ENCODE peak calls at places on chromosomes 5 and 9, in six cellular contexts. G is ELR; D is H54; O is heart right ventricle; A is stimulated activated CD4-positive, alpha-beta T cell treated with anti-CD3 and anti-CD28 coated beads, Interleukin-15, amount 100 ng/mL, for 24 hours; U is head of caudate nucleus. B is an unnamed sample.

GRCh38 chr9:37566716-37567115 is 9.5 kb downstream of the FBXO10 start:
- DNase-seq in G (no peak), D (no peak), O (no peak), A (no peak), U (no peak), B (no peak)

GRCh38 chr5:40720071-40720470 is 35.7 kb downstream of the TTC33 start:
- DNase-seq in G (no peak), D (no peak), O (no peak), A (no peak), U (no peak), B (no peak)

GRCh38 chr5:132451387-132451786 is 39.2 kb downstream of the IRF1 start:
- DNase-seq in G (peak), D (no peak), O (no peak), A (no peak), U (no peak), B (no peak)

GRCh38 chr9:137367506-137368430 is 55.2 kb downstream of the EXD3 start:
- DNase-seq in G (no peak), D (no peak), O (no peak), A (no peak), U (no peak), B (no peak)

GRCh38 chr5:138466058-138466899 is 1.0 kb downstream of the EGR1 start:
- DNase-seq in G (peak), D (no peak), O (no peak), A (peak), U (peak), B (peak)

GRCh38 chr9:137385061-137385655 is 37.8 kb downstream of the EXD3 start:
- DNase-seq in G (no peak), D (no peak), O (no peak), A (no peak), U (no peak), B (no peak)

GRCh38 chr5:142611154-142611553 is 74.7 kb downstream of the FGF1 start:
- DNase-seq in G (peak), D (peak), O (peak), A (peak), U (peak), B (peak)

GRCh38 chr9:118222375-118222774 is 518.2 kb downstream of the TLR4 start:
- DNase-seq in G (no peak), D (peak), O (no peak), A (no peak), U (peak), B (peak)

GRCh38 chr5:5486122-5486521 is 63.6 kb downstream of the ICE1 start:
- DNase-seq in G (no peak), D (no peak), O (no peak), A (no peak), U (no peak), B (no peak)

GRCh38 chr9:74951725-74952151 is 974 bp downstream of the C9orf40 start:
- DNase-seq in G (peak), D (peak), O (peak), A (peak), U (peak), B (peak)

GRCh38 chr5:179610903-179611265 is 12.6 kb downstream of the HNRNPH1 start:
- DNase-seq in G (peak), D (no peak), O (no peak), A (no peak), U (no peak), B (no peak)

GRCh38 chr9:121824651-121825480 is 173.4 kb downstream of the DAB2IP start:
- DNase-seq in G (no peak), D (no peak), O (no peak), A (no peak), U (no peak), B (peak)

GRCh38 chr5:148408092-148408491 is 24.3 kb downstream of the FBXO38 start:
- DNase-seq in G (no peak), D (no peak), O (no peak), A (no peak), U (no peak), B (no peak)

GRCh38 chr5:102536323-102536928 is 37.6 kb upstream of the SLCO6A1 start:
- DNase-seq in G (peak), D (no peak), O (no peak), A (no peak), U (no peak), B (peak)

GRCh38 chr9:76415154-76415553 is 20.9 kb upstream of the RFK start:
- DNase-seq in G (peak), D (no peak), O (no peak), A (no peak), U (no peak), B (peak)

GRCh38 chr5:56148453-56148971 is 84.6 kb downstream of the ANKRD55 start:
- DNase-seq in G (no peak), D (no peak), O (no peak), A (peak), U (no peak), B (no peak)

GRCh38 chr5:79851694-79852006 is 139.4 kb downstream of the MTX3 start:
- DNase-seq in G (no peak), D (no peak), O (no peak), A (no peak), U (no peak), B (no peak)

B was measured in kidney tubule cell.